ENCODE peak calls at places on chromosomes 5 and 9, in five cellular contexts. H, P, J, T and V are unnamed samples.

GRCh38 chr5:32390819-32391591 is 53.5 kb downstream of the ZFR start:
- DNase-seq in J (no peak), H (no peak), P (peak), T (no peak), V (no peak)

GRCh38 chr5:141475625-141476131 is at the start of gene PCDHGC3:
- DNase-seq in T (peak), J (no peak), P (peak), H (peak), V (peak)

GRCh38 chr9:121816449-121816817 is 165.0 kb downstream of the DAB2IP start:
- DNase-seq in P (no peak), J (no peak), H (no peak), T (no peak), V (no peak)

GRCh38 chr5:137572042-137572695 is 73.0 kb upstream of the SPOCK1 start:
- DNase-seq in T (no peak), P (no peak), H (no peak), J (no peak), V (no peak)

GRCh38 chr9:127452481-127453092 is 1.3 kb downstream of the LRSAM1 start:
- DNase-seq in T (no peak), H (no peak), J (no peak), P (peak), V (no peak)

GRCh38 chr5:95375591-95375990 is 15.6 kb upstream of the FAM81B start:
- DNase-seq in J (no peak), H (no peak), T (no peak), P (no peak), V (no peak)

GRCh38 chr9:17813798-17814197 is 234.9 kb downstream of the SH3GL2 start:
- DNase-seq in P (no peak), T (no peak), H (no peak), J (no peak), V (no peak)

GRCh38 chr5:12292610-12293204 is 388.5 kb upstream of the CTNND2 start:
- DNase-seq in P (no peak), J (peak), T (no peak), H (no peak), V (no peak)

GRCh38 chr9:31807574-31808256 is 576.7 kb upstream of the ACO1 start:
- DNase-seq in J (peak), P (peak), T (no peak), H (no peak), V (no peak)

GRCh38 chr9:5113994-5114748 is 71.3 kb downstream of the INSL6 start:
- DNase-seq in T (no peak), J (no peak), H (no peak), P (no peak), V (no peak)

GRCh38 chr5:173623296-173623771 is 6.9 kb upstream of the BOD1 start:
- DNase-seq in P (peak), T (no peak), J (no peak), H (no peak), V (no peak)

GRCh38 chr9:91949293-91949945 is 609 bp downstream of the ROR2 start:
- DNase-seq in T (no peak), P (no peak), J (peak), H (no peak), V (no peak)

GRCh38 chr9:70399141-70399540 is 15.3 kb downstream of the KLF9 start:
- DNase-seq in T (no peak), P (no peak), J (no peak), H (no peak), V (no peak)

GRCh38 chr9:79583957-79584654 is 12.3 kb downstream of the TLE4 start:
- DNase-seq in P (no peak), T (no peak), H (no peak), J (no peak), V (no peak)

GRCh38 chr9:38251036-38251335 is 141.5 kb upstream of the ALDH1B1 start:
- DNase-seq in H (no peak), P (no peak), T (no peak), J (no peak), V (no peak)

GRCh38 chr5:120512068-120512467 is 48.0 kb downstream of the PRR16 start:
- DNase-seq in J (no peak), T (no peak), P (no peak), H (no peak), V (no peak)

GRCh38 chr9:103802068-103802467 is 292.0 kb upstream of the SMC2 start:
- DNase-seq in T (no peak), H (no peak), P (no peak), J (no peak), V (no peak)

GRCh38 chr5:56080375-56081052 is 85.8 kb upstream of the IL6ST start:
- DNase-seq in H (no peak), J (no peak), P (no peak), T (peak), V (no peak)

GRCh38 chr9:3699868-3700267 is 174.1 kb upstream of the RFX3 start:
- DNase-seq in J (no peak), T (no peak), P (no peak), H (no peak), V (no peak)

GRCh38 chr9:16062542-16063240 is 509.8 kb downstream of the CCDC171 start:
- DNase-seq in P (no peak), T (no peak), J (no peak), H (no peak), V (no peak)

DNA sequence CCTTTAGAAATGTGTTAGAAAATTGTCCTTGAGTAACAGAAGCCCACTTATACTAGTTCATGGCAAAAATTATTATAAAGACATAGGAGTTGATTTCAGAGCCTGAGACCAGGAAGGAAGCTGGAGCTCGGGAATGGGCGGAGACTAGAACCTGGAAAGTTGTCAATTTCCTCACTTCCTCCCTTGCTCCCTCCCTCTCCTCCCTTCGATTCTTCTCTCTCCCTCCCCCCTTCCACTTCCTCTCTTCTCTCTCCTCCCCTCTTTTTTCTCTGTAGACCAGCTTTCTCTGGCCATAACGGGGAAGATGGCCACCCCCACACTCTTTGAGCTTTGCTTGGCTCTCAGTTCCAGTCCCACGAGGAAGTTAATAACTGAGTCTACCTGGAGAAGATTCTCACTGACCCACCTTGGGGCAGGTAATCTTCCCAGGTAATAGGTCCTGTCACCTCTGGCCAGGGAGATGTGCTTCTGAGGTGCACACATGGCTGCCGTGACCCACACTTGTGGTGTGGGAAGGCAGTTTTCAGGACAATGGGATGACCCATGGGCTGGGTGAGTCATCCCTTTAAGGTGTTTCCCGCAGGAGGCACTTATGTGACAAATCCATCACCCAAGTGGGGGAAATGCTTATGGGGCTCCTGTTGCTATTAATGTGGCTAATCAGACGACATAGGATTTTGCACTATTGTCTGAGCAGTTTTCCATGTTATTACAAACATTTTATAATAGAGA is 78.7 kb downstream of the HSPA4 start:
- DNase-seq in H (no peak), J (no peak), T (no peak), P (no peak), V (no peak)
- TF ChIP-seq POLR2A in H (no peak), J (no peak), T (no peak), P (no peak), V (no peak)

GRCh38 chr5:76672242-76672641 is 43.7 kb upstream of the F2R start:
- DNase-seq in P (no peak), H (no peak), T (no peak), J (no peak), V (no peak)

GRCh38 chr5:76678056-76678455 is 37.9 kb upstream of the F2R start:
- DNase-seq in J (no peak), H (no peak), P (no peak), T (no peak), V (no peak)

GRCh38 chr5:76673125-76673524 is 42.8 kb upstream of the F2R start:
- DNase-seq in P (peak), J (no peak), T (no peak), H (no peak), V (no peak)

GRCh38 chr5:76675364-76675763 is 40.6 kb upstream of the F2R start:
- DNase-seq in J (no peak), P (no peak), H (no peak), T (no peak), V (no peak)

GRCh38 chr5:76674330-76675066 is 41.4 kb upstream of the F2R start:
- DNase-seq in T (no peak), H (no peak), J (no peak), P (no peak), V (no peak)
- TF ChIP-seq TAF1 in T (no peak), H (no peak), J (no peak), P (no peak), V (no peak)

GRCh38 chr5:93883459-93883858 is 142.1 kb upstream of the POU5F2 start:
- DNase-seq in J (no peak), T (no peak), H (no peak), P (no peak), V (no peak)

GRCh38 chr5:93887678-93888077 is 146.3 kb upstream of the POU5F2 start:
- DNase-seq in J (no peak), H (no peak), P (no peak), T (no peak), V (no peak)

GRCh38 chr5:93884254-93884653 is 142.9 kb upstream of the POU5F2 start:
- DNase-seq in P (no peak), J (no peak), T (no peak), H (no peak), V (no peak)

GRCh38 chr5:93886098-93886806 is 144.9 kb upstream of the POU5F2 start:
- DNase-seq in H (no peak), J (no peak), P (no peak), T (no peak), V (no peak)

GRCh38 chr5:93886917-93887361 is 145.5 kb upstream of the POU5F2 start:
- DNase-seq in T (no peak), J (no peak), P (no peak), H (no peak), V (no peak)
- TF ChIP-seq POLR2A in T (no peak), J (no peak), P (no peak), H (no peak), V (no peak)

GRCh38 chr5:1323803-1324173 is 21.1 kb downstream of the CLPTM1L start:
- DNase-seq in H (no peak), P (no peak), J (no peak), T (no peak), V (peak)
- TF ChIP-seq TAF1 in H (no peak), P (no peak), J (no peak), T (no peak), V (no peak)

GRCh38 chr5:3694819-3695218 is 99.2 kb downstream of the IRX1 start:
- DNase-seq in T (no peak), P (no peak), H (no peak), J (no peak), V (no peak)
- TF ChIP-seq POLR2A in T (no peak), P (no peak), H (no peak), J (no peak), V (no peak)

GRCh38 chr5:109516385-109516784 is 106.6 kb upstream of the PJA2 start:
- DNase-seq in H (no peak), P (no peak), J (no peak), T (no peak), V (no peak)
- TF ChIP-seq TAF1 in H (no peak), P (no peak), J (no peak), T (no peak), V (no peak)

GRCh38 chr5:151223447-151224264 is at the start of gene CCDC69:
- DNase-seq in P (peak), T (no peak), J (peak), H (peak), V (peak)
- TF ChIP-seq POLR2A in P (peak), T (peak), J (peak), H (peak), V (peak)